ENCODE peak calls at places on chromosomes 12 and 14, in five cellular contexts. A is AML-193, L is H7, R is fibroblast of villous mesenchyme, S is NCI-H1105 treated with DMSO at 0.1 percent for 48 hours. Q is an unnamed sample.

GRCh38 chr12:10214131-10214876 is 1.6 kb downstream of the GABARAPL1 start:
- DNase-seq in R (peak), A (no peak), L (no peak), S (no peak), Q (no peak)

GRCh38 chr12:95146767-95147166 is 70.5 kb downstream of the FGD6 start:
- DNase-seq in L (no peak), R (no peak), S (no peak), A (no peak), Q (no peak)

GRCh38 chr14:33747749-33748148 is 203.1 kb downstream of the EGLN3 start:
- DNase-seq in L (no peak), A (no peak), R (no peak), S (no peak), Q (no peak)

GRCh38 chr14:105335735-105336476 is 21.4 kb downstream of the PACS2 start:
- DNase-seq in R (no peak), L (no peak), S (no peak), A (no peak), Q (no peak)

GRCh38 chr14:73242274-73242960 is 5.1 kb downstream of the PAPLN start:
- DNase-seq in A (no peak), L (peak), R (peak), S (no peak), Q (no peak)

GRCh38 chr14:100677925-100678765 is 48.5 kb upstream of the DLK1 start:
- DNase-seq in A (no peak), S (peak), L (peak), R (peak), Q (no peak)

GRCh38 chr12:44618960-44619359 is 257.2 kb downstream of the NELL2 start:
- DNase-seq in S (peak), R (no peak), L (peak), A (no peak), Q (no peak)

GRCh38 chr14:101075025-101075800 is 171.7 kb upstream of the RTL1 start:
- DNase-seq in L (no peak), A (no peak), R (no peak), S (no peak), Q (no peak)